ENCODE peak calls at places on chromosomes 16 and 17, in six cellular contexts. Y is M059J; L is DMS 273 treated with DMSO at 0.1 percent for 48 hours; J is glutamatergic neuron; W is ecto neural progenitor cell; K is stimulated activated CD4-positive, alpha-beta T cell treated with anti-CD3 and anti-CD28 coated beads, Interleukin-15, amount 100 ng/mL, for 1 hour. U is an unnamed sample.

GRCh38 chr16:84458606-84459516 is 45.6 kb downstream of the MEAK7 start:
- DNase-seq in J (no peak), Y (no peak), K (no peak), W (no peak), L (no peak), U (no peak)

GRCh38 chr16:10558746-10559641 is 21.4 kb downstream of the EMP2 start:
- DNase-seq in W (no peak), K (no peak), J (no peak), L (no peak), Y (peak), U (no peak)

GRCh38 chr17:49873926-49874325 is 26.1 kb upstream of the TAC4 start:
- DNase-seq in W (no peak), J (no peak), L (no peak), K (no peak), Y (no peak), U (no peak)

GRCh38 chr17:79977711-79978544 is 57.7 kb downstream of the TBC1D16 start:
- DNase-seq in W (peak), L (no peak), J (no peak), Y (no peak), K (no peak), U (no peak)

GRCh38 chr17:7184647-7185046 is 5.5 kb upstream of the ASGR1 start:
- DNase-seq in K (no peak), J (no peak), W (no peak), L (no peak), Y (no peak), U (no peak)

GRCh38 chr17:78924481-78925151 is 571 bp downstream of the TIMP2 start:
- DNase-seq in W (peak), Y (peak), J (peak), K (no peak), L (no peak), U (no peak)

GRCh38 chr17:10071141-10071540 is 127.3 kb downstream of the GAS7 start:
- DNase-seq in L (no peak), J (no peak), W (no peak), Y (no peak), K (no peak), U (no peak)

GRCh38 chr17:74637265-74637664 is 13.7 kb upstream of the CD300E start:
- DNase-seq in L (no peak), W (no peak), Y (no peak), K (no peak), J (no peak), U (no peak)

GRCh38 chr17:49146620-49147306 is 14.2 kb downstream of the B4GALNT2 start:
- DNase-seq in L (no peak), J (no peak), Y (peak), K (no peak), W (no peak), U (no peak)

GRCh38 chr16:80606221-80606766 is 65.5 kb downstream of the DYNLRB2 start:
- DNase-seq in Y (no peak), L (no peak), J (no peak), W (peak), K (no peak), U (no peak)

GRCh38 chr17:51165680-51166197 is 472 bp upstream of the NME2 start:
- DNase-seq in L (peak), Y (no peak), K (peak), W (no peak), J (peak), U (no peak)

GRCh38 chr17:66687570-66688284 is 147.2 kb upstream of the CACNG5 start:
- DNase-seq in Y (no peak), L (no peak), W (no peak), K (no peak), J (no peak), U (no peak)

GRCh38 chr17:17150450-17150804 is 55.7 kb downstream of the PLD6 start:
- DNase-seq in K (no peak), Y (no peak), W (no peak), J (no peak), L (no peak), U (no peak)

GRCh38 chr17:68053237-68054030 is 17.9 kb downstream of the KPNA2 start:
- DNase-seq in K (no peak), J (no peak), W (no peak), L (no peak), Y (no peak), U (no peak)

GRCh38 chr16:66881014-66881417 is 701 bp downstream of the PDP2 start:
- DNase-seq in L (no peak), Y (no peak), K (no peak), W (no peak), J (no peak), U (no peak)

GRCh38 chr16:70749006-70749678 is 51.8 kb downstream of the VAC14 start:
- DNase-seq in K (no peak), L (no peak), W (no peak), J (no peak), Y (no peak), U (no peak)

GRCh38 chr17:2253768-2254406 is 49.7 kb downstream of the SMG6 start:
- DNase-seq in Y (no peak), J (no peak), L (no peak), W (no peak), K (no peak), U (no peak)

GRCh38 chr16:68215302-68215701 is 20.6 kb downstream of the ESRP2 start:
- DNase-seq in L (no peak), J (no peak), W (no peak), K (no peak), Y (no peak), U (no peak)

GRCh38 chr17:48174833-48175232 is 67.3 kb downstream of the SNX11 start:
- DNase-seq in W (no peak), L (no peak), K (no peak), J (no peak), Y (no peak), U (no peak)

GRCh38 chr16:57536306-57537193 is at the start of gene CCDC102A:
- DNase-seq in L (no peak), W (peak), Y (no peak), K (peak), J (peak), U (peak)

GRCh38 chr16:3575491-3575890 is 1.7 kb downstream of the NLRC3 start:
- DNase-seq in J (no peak), K (no peak), L (no peak), W (no peak), Y (no peak), U (no peak)

GRCh38 chr16:49455991-49456745 is 82.6 kb downstream of the C16orf78 start:
- DNase-seq in L (no peak), Y (no peak), J (no peak), W (peak), K (no peak), U (no peak)

GRCh38 chr17:82311971-82312370 is 5.4 kb downstream of the CD7 start:
- DNase-seq in L (no peak), K (no peak), J (no peak), W (no peak), Y (no peak), U (no peak)

GRCh38 chr17:61202564-61202963 is 197.1 kb upstream of the TBX2 start:
- DNase-seq in W (no peak), L (no peak), J (no peak), K (no peak), Y (no peak), U (no peak)

U was measured in effector CD8-positive, alpha-beta T cell.